ENCODE peak calls at places on chromosomes 5 and 9, in seven cellular contexts. A, S, G, P, O, B and M are unnamed samples.

GRCh38 chr5:127686424-127686823 is 16.8 kb upstream of the CCDC192 start:
- DNase-seq in B (no peak), A (no peak), G (no peak), O (no peak), P (no peak), S (no peak), M (no peak)

GRCh38 chr5:180143656-180144364 is 65.2 kb downstream of the RASGEF1C start:
- DNase-seq in G (no peak), B (no peak), A (no peak), P (no peak), S (no peak), O (no peak), M (no peak)

GRCh38 chr9:135997070-135998012 is 36.2 kb upstream of the UBAC1 start:
- DNase-seq in G (no peak), B (no peak), O (no peak), A (no peak), P (no peak), S (no peak), M (no peak)

GRCh38 chr9:100601216-100601615 is 23.3 kb downstream of the CAVIN4 start:
- DNase-seq in S (peak), A (no peak), G (peak), O (peak), P (no peak), B (no peak), M (peak)

GRCh38 chr5:134059758-134060495 is 54.6 kb upstream of the TCF7 start:
- DNase-seq in B (no peak), S (no peak), A (no peak), G (no peak), O (no peak), P (no peak), M (no peak)

GRCh38 chr5:32604800-32605765 is 19.7 kb downstream of the SUB1 start:
- DNase-seq in B (no peak), P (no peak), A (no peak), O (no peak), S (no peak), G (no peak), M (no peak)

GRCh38 chr5:169190860-169191259 is 110.1 kb downstream of the SLIT3 start:
- DNase-seq in A (no peak), P (no peak), B (no peak), S (no peak), G (peak), O (no peak), M (no peak)

GRCh38 chr9:73869261-73869660 is 627.9 kb upstream of the RORB start:
- DNase-seq in B (no peak), P (no peak), S (no peak), G (peak), O (no peak), A (no peak), M (peak)

GRCh38 chr5:81506900-81507588 is 113.1 kb upstream of the ACOT12 start:
- DNase-seq in G (peak), P (no peak), B (no peak), A (no peak), S (peak), O (peak), M (peak)

GRCh38 chr9:35822926-35823325 is 5.6 kb downstream of the FAM221B start:
- DNase-seq in P (no peak), A (no peak), B (no peak), G (peak), O (no peak), S (no peak), M (no peak)

GRCh38 chr5:158364367-158364766 is 505.4 kb upstream of the CLINT1 start:
- DNase-seq in S (no peak), P (no peak), O (no peak), B (no peak), G (no peak), A (no peak), M (peak)

GRCh38 chr9:88532320-88532719 is 2.7 kb upstream of the NXNL2 start:
- DNase-seq in P (no peak), S (no peak), G (peak), A (no peak), B (peak), O (no peak), M (peak)

GRCh38 chr5:3325206-3325605 is 270.4 kb upstream of the IRX1 start:
- DNase-seq in B (no peak), G (no peak), S (no peak), A (no peak), P (no peak), O (no peak), M (peak)

GRCh38 chr9:14722391-14723035 is at the start of gene CER1:
- DNase-seq in P (no peak), G (no peak), O (no peak), B (no peak), S (no peak), A (no peak), M (no peak)

GRCh38 chr9:121674952-121675351 is 23.5 kb downstream of the DAB2IP start:
- DNase-seq in O (no peak), A (no peak), S (no peak), P (no peak), G (peak), B (no peak), M (no peak)

GRCh38 chr5:9657819-9658218 is 27.7 kb upstream of the TAS2R1 start:
- DNase-seq in B (no peak), O (no peak), P (no peak), S (no peak), A (no peak), G (no peak), M (no peak)

GRCh38 chr5:83922699-83923098 is 202.0 kb upstream of the HAPLN1 start:
- DNase-seq in G (no peak), B (no peak), O (no peak), P (no peak), A (no peak), S (no peak), M (no peak)

GRCh38 chr9:101628173-101628572 is 33.4 kb upstream of the PPP3R2 start:
- DNase-seq in S (no peak), G (peak), P (no peak), B (no peak), O (no peak), A (no peak), M (no peak)

GRCh38 chr5:5347442-5347841 is 75.0 kb upstream of the ICE1 start:
- DNase-seq in B (no peak), P (no peak), O (no peak), G (no peak), A (no peak), S (no peak), M (no peak)

GRCh38 chr9:113562653-113563381 is 99.3 kb downstream of the RGS3 start:
- DNase-seq in O (peak), B (no peak), A (no peak), S (no peak), P (no peak), G (no peak), M (no peak)

GRCh38 chr5:174624754-174625506 is 99.5 kb upstream of the MSX2 start:
- DNase-seq in A (no peak), O (no peak), B (no peak), P (no peak), G (no peak), S (no peak), M (no peak)

GRCh38 chr9:126386088-126386487 is 59.5 kb downstream of the MVB12B start:
- DNase-seq in B (no peak), S (no peak), P (no peak), O (no peak), G (peak), A (no peak), M (peak)

GRCh38 chr5:17180957-17181723 is 36.3 kb upstream of the BASP1 start:
- DNase-seq in B (no peak), G (peak), O (no peak), S (no peak), P (no peak), A (no peak), M (no peak)